ENCODE peak calls at places on chromosomes 11 and 22, in nine cellular contexts. N is heart left ventricle, C is K562, L is H1, D is body of pancreas, A is stomach, H is tibial nerve, O is GM12891, I is suprapubic skin. X is an unnamed sample.

GRCh38 chr11:31767665-31768064 is 43.5 kb downstream of the PAX6 start:
- DNase-seq in N (no peak), C (no peak), L (no peak), D (no peak), A (no peak), H (no peak), O (no peak), I (no peak), X (no peak)

GRCh38 chr22:21098099-21098671 is 52.4 kb downstream of the LRRC74B start:
- DNase-seq in N (no peak), C (no peak), L (no peak), D (no peak), A (no peak), H (no peak), O (no peak), I (no peak), X (peak)

GRCh38 chr22:22210375-22210774 is 34.2 kb upstream of the VPREB1 start:
- DNase-seq in N (no peak), C (no peak), L (no peak), D (peak), A (no peak), H (no peak), O (no peak), I (no peak), X (no peak)

GRCh38 chr11:40517122-40517521 is 942.3 kb downstream of the LRRC4C start:
- DNase-seq in N (no peak), C (no peak), L (no peak), D (no peak), A (no peak), H (no peak), O (no peak), I (no peak), X (no peak)

GRCh38 chr22:32531955-32532818 is 57.6 kb downstream of the FBXO7 start:
- DNase-seq in N (peak), C (peak), L (peak), D (peak), A (peak), H (no peak), O (no peak), I (peak), X (peak)

GRCh38 chr11:1486054-1486825 is at the start of gene MOB2:
- DNase-seq in N (peak), C (no peak), L (no peak), D (peak), A (peak), H (no peak), O (peak), I (peak), X (no peak)

GRCh38 chr11:13335319-13335718 is 57.7 kb downstream of the BMAL1 start:
- DNase-seq in N (no peak), C (peak), L (peak), D (peak), A (peak), H (peak), O (peak), I (no peak), X (peak)

GRCh38 chr11:118975771-118976709 is 4.5 kb downstream of the FOXR1 start:
- DNase-seq in N (no peak), C (no peak), L (no peak), D (no peak), A (no peak), H (no peak), O (no peak), I (no peak), X (no peak)

GRCh38 chr11:34926831-34927132 is 10.4 kb downstream of the PDHX start:
- DNase-seq in N (no peak), C (no peak), L (no peak), D (no peak), A (no peak), H (no peak), O (no peak), I (no peak), X (no peak)

GRCh38 chr11:9806946-9807687 is 143.2 kb downstream of the SWAP70 start:
- DNase-seq in N (no peak), C (no peak), L (no peak), D (no peak), A (no peak), H (no peak), O (no peak), I (no peak), X (no peak)

GRCh38 chr11:108048269-108048668 is 39.6 kb downstream of the CUL5 start:
- DNase-seq in N (no peak), C (no peak), L (no peak), D (no peak), A (no peak), H (no peak), O (no peak), I (no peak), X (no peak)

GRCh38 chr11:60870276-60870675 is 2.9 kb downstream of the ZP1 start:
- DNase-seq in N (no peak), C (no peak), L (no peak), D (no peak), A (no peak), H (no peak), O (no peak), I (no peak), X (no peak)

GRCh38 chr11:59551651-59552521 is 40.5 kb downstream of the OR4D9 start:
- DNase-seq in N (no peak), C (peak), L (no peak), D (peak), A (no peak), H (peak), O (no peak), I (no peak), X (peak)

GRCh38 chr11:36008576-36008975 is 64.7 kb downstream of the LDLRAD3 start:
- DNase-seq in N (no peak), C (no peak), L (no peak), D (no peak), A (no peak), H (no peak), O (no peak), I (no peak), X (no peak)

GRCh38 chr11:19628018-19628417 is 84.6 kb upstream of the NAV2 start:
- DNase-seq in N (peak), C (no peak), L (no peak), D (peak), A (no peak), H (peak), O (no peak), I (peak), X (no peak)

GRCh38 chr22:38738475-38739070 is 17.2 kb downstream of the SUN2 start:
- DNase-seq in N (peak), C (no peak), L (no peak), D (no peak), A (no peak), H (no peak), O (no peak), I (no peak), X (no peak)

GRCh38 chr11:36412781-36413383 is 97.2 kb downstream of the TRAF6 start:
- DNase-seq in N (no peak), C (no peak), L (no peak), D (no peak), A (no peak), H (no peak), O (no peak), I (no peak), X (no peak)

GRCh38 chr22:22952531-22953295 is 65.1 kb downstream of the IGLL5 start:
- DNase-seq in N (peak), C (no peak), L (no peak), D (no peak), A (no peak), H (no peak), O (no peak), I (no peak), X (no peak)

GRCh38 chr11:23644443-23644842 is 784.2 kb upstream of the CCDC179 start:
- DNase-seq in N (no peak), C (no peak), L (no peak), D (no peak), A (no peak), H (no peak), O (no peak), I (no peak), X (no peak)

DNA sequence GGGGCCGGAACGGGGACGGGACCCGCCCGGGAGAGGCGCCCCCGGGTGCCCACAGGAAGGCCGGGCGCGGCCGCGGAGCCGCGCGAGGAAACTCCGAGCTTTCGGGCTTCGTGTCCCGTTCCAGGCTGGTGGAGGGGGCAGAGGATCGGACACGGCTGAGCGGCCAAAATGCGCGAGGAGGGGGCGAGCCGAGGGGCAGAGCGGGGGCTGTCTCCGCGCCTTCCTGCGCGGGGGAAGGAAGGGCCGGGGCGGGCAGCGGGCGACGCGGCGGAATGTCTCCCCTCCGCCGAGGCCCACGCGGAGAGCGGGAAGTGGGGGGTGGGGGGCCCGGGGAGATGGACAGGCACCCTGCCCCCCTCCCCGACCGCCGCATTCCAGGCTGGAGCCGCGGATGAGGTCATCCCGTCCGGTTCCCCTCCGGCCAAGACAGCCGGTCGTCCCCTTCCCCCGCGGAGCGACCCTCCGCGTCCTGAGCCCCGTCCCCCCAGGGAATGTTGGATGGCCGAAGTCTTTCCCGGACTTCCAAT is 465 bp downstream of the CDC42EP1 start:
- DNase-seq in N (peak), C (peak), L (no peak), D (peak), A (no peak), H (no peak), O (no peak), I (peak), X (no peak)
- TF ChIP-seq POLR2A in N (no peak), C (no peak), L (no peak), D (no peak), A (no peak), H (no peak), O (no peak), I (no peak), X (no peak)

GRCh38 chr11:65492637-65493366 is 6.0 kb upstream of the MALAT1 start:
- DNase-seq in N (peak), C (peak), L (no peak), D (peak), A (peak), H (peak), O (no peak), I (peak), X (peak)

GRCh38 chr11:65491163-65491465 is 7.7 kb upstream of the MALAT1 start:
- DNase-seq in N (no peak), C (no peak), L (no peak), D (no peak), A (no peak), H (no peak), O (no peak), I (peak), X (no peak)

GRCh38 chr11:65491614-65492386 is 7.0 kb upstream of the MALAT1 start:
- DNase-seq in N (peak), C (no peak), L (peak), D (peak), A (peak), H (peak), O (no peak), I (peak), X (peak)

GRCh38 chr11:65492387-65492636 is 6.5 kb upstream of the MALAT1 start:
- DNase-seq in N (no peak), C (no peak), L (no peak), D (no peak), A (no peak), H (no peak), O (no peak), I (no peak), X (no peak)

GRCh38 chr11:65493367-65494176 is 5.3 kb upstream of the MALAT1 start:
- DNase-seq in N (no peak), C (peak), L (no peak), D (peak), A (peak), H (peak), O (no peak), I (peak), X (no peak)
- TF ChIP-seq POLR2A in N (peak), C (no peak), L (no peak), D (peak), A (no peak), H (peak), O (peak), I (peak), X (no peak)

DNA sequence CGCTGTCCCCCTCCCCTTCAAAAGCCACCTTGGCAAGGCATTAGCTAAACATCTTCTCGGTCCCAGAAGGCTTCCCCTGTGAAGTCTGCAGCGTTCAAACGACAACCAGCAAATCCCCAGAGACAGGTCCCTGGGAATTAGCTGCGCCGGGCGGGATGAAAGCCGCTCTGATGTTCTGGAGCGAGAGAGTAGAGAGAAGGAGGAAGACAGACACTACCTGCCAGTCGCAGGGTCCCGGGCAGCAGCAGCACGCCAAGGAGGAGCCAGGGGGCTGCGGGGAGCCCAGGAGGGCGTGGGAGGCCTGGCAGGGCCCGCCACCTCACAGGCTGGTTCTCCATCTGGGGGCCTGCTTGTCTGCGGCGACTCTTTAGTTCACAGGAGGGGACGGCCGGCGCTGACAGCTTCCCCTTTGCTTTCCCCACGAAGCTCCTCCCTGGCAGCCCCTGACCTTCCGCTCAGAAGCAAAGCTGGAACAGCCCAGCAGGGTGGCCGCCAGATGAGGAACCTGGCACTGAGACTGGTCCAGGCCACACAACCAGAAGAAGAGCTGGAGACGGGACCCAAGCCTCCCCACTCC is at the start of gene NFAM1:
- DNase-seq in N (peak), C (no peak), L (no peak), D (no peak), A (peak), H (no peak), O (no peak), I (no peak), X (no peak)
- TF ChIP-seq POLR2A in N (no peak), C (no peak), L (no peak), D (no peak), A (no peak), H (no peak), O (no peak), I (no peak), X (no peak)

DNA sequence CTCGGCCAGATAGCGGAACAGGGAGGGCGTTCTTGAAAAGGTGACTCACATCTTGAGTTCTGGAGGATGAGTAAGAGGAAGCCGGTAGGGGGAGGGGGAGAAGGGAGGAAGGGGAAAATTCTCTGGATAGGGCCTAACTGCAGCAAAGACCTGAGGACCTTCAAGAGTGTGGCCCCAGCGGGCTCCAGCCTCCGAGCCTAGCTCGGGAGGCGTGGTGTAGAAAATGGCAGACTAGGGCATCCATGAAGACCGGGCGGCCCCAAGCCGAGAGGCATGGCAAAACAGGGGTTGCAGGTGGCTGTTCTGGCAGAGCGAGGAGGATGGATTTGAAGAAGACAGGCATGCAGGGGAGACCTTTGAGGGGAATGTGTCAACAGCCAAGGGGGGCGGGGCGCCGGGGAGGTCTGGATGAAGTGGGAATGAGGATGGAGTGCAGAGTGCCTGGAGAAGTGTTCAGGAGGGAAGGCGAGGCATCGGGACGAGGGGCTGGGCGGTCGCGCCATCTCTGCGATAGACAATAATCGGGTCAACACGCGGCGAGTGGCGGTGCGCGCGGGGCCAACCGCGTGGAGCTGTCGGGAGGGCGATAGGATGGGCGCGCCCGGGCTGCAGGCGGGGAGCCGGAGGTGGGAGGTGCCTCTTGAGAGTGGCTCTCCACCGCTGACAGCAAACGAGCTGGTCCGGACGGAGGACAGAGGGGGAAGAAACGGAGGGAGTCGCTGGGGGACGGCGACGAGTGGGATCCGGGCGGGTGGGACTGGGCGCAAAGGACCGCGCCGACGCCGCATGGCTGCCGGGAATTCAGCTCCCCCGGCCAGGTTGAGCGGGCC is 40.0 kb upstream of the CREB3L1 start:
- DNase-seq in N (peak), C (peak), L (peak), D (peak), A (peak), H (peak), O (peak), I (peak), X (peak)
- TF ChIP-seq POLR2A in N (no peak), C (peak), L (no peak), D (no peak), A (no peak), H (no peak), O (no peak), I (no peak), X (peak)

DNA sequence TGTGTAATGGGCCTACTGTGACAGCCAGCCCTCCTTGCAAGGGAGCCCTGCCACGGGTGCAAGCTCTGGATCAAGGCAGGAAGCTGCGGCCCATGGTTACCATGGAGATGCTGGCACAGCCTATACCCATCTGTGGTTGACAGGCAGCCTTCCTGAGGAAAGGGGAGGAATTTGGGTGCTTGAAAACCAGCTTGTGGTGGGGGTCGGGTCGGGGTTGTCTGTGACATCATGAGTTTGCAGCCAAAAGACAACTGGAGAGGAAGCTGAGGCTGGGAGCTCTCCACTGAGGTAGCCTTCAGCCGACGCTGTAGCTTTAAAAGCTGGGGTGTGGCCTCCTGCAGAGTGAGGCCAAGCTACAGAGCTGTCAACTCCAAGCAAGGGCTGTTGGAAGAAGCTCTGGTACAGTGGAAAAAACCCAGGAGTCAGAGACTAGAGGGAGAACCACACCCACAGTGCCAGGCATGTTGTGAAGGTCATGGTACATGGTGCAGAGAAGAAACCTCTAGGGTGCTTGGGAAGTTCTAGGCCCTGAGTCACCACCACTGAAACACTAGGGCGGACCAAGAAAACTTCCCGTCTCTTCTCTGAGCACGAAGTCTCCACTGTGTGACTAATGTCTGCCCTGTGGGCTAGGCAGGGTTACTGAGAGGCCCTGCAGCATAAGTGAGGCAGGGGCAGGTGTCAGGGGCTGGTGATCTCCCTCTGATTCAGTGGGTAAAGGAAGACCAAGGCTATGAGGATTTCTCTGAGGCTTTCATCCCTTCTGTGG is 10.8 kb upstream of the LDHA start:
- DNase-seq in N (peak), C (peak), L (no peak), D (peak), A (peak), H (peak), O (peak), I (peak), X (peak)
- TF ChIP-seq POLR2A in N (peak), C (no peak), L (no peak), D (no peak), A (no peak), H (no peak), O (no peak), I (no peak), X (no peak)

DNA sequence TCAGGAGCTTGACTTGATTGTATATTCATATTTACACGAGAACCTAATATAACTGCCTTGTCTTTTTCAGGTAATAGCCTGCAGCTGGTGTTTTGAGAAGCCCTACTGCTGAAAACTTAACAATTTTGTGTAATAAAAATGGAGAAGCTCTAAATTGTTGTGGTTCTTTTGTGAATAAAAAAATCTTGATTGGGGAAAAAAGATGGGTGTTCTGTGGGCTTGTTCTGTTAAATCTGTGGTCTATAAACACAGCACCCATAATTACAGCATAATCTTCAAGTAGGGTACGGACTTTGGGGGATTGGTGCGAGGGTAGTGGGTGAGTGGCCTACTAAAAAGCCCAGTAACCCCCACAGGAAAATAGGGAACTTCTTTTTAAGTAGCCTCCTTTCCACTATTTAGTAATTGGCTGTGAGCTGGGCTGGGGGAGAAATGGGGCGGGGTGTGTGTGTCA is 7.5 kb downstream of the MALAT1 start:
- DNase-seq in N (no peak), C (no peak), L (no peak), D (no peak), A (no peak), H (no peak), O (no peak), I (peak), X (no peak)
- TF ChIP-seq POLR2A in N (no peak), C (no peak), L (no peak), D (no peak), A (peak), H (no peak), O (no peak), I (no peak), X (no peak)

GRCh38 chr11:289145-289705 is 299 bp downstream of the PGGHG start:
- DNase-seq in N (no peak), C (no peak), L (peak), D (no peak), A (no peak), H (no peak), O (peak), I (peak), X (no peak)
- TF ChIP-seq POLR2A in N (no peak), C (no peak), L (no peak), D (no peak), A (no peak), H (no peak), O (no peak), I (no peak), X (no peak)

GRCh38 chr22:29306830-29307657 is 594 bp downstream of the GAS2L1 start:
- DNase-seq in N (peak), C (peak), L (no peak), D (peak), A (peak), H (peak), O (peak), I (peak), X (peak)
- TF ChIP-seq POLR2A in N (peak), C (no peak), L (no peak), D (no peak), A (no peak), H (no peak), O (no peak), I (peak), X (peak)

X was measured in erythroblast.